ENCODE peak calls at places on chromosomes 16 and 17, in five cellular contexts. F is testis, D is psoas muscle, E is stomach, M is tibial artery. X is an unnamed sample.
A peak's percentile ranks its signal among the peaks of the same experiment; 100 is the strongest.

GRCh38 chr16:85019659-85020245 is 7.8 kb upstream of the KIAA0513 start:
- DNase-seq in D (peak; percentile 51), E (peak; percentile 90), F (peak; percentile 59), M (no peak), X (no peak)

GRCh38 chr16:75216127-75216526 is 2.7 kb upstream of the CTRB1 start:
- DNase-seq in E (no peak), F (no peak), M (no peak), D (no peak), X (no peak)

GRCh38 chr17:15892679-15893332 is 52.1 kb upstream of the ADORA2B start:
- DNase-seq in M (no peak), D (no peak), F (no peak), E (no peak), X (no peak)

GRCh38 chr17:17626151-17626805 is 34.8 kb upstream of the PEMT start:
- DNase-seq in M (no peak), F (no peak), D (no peak), E (no peak), X (no peak)

GRCh38 chr17:32523017-32523680 is 36.4 kb downstream of the CDK5R1 start:
- DNase-seq in E (no peak), F (no peak), D (no peak), M (peak; percentile 11), X (no peak)

GRCh38 chr17:71055128-71055527 is 885.8 kb downstream of the KCNJ2 start:
- DNase-seq in F (no peak), E (no peak), D (no peak), M (no peak), X (no peak)

GRCh38 chr17:7844292-7845154 is 10.3 kb upstream of the TMEM88 start:
- DNase-seq in F (peak; percentile 97), E (peak; percentile 92), M (peak; percentile 97), D (peak; percentile 90), X (peak; percentile 93)

GRCh38 chr17:72171703-72172670 is 51.2 kb downstream of the SOX9 start:
- DNase-seq in M (no peak), D (no peak), F (peak; percentile 70), E (no peak), X (no peak)

GRCh38 chr17:3385869-3386816 is at the start of gene OR3A2:
- DNase-seq in M (no peak), E (no peak), D (no peak), F (peak; percentile 68), X (no peak)

GRCh38 chr16:4358831-4359561 is 7.9 kb upstream of the PAM16 start:
- DNase-seq in M (peak; percentile 77), E (peak; percentile 76), D (peak; percentile 78), F (peak; percentile 71), X (peak; percentile 57)

GRCh38 chr17:59377410-59377809 is 46.0 kb downstream of the YPEL2 start:
- DNase-seq in M (peak; percentile 81), E (no peak), D (no peak), F (no peak), X (no peak)

GRCh38 chr16:57278494-57278893 is 6.0 kb downstream of the PLLP start:
- DNase-seq in E (no peak), D (no peak), M (no peak), F (no peak), X (no peak)

GRCh38 chr16:62596101-62596500 is 559.9 kb upstream of the CDH8 start:
- DNase-seq in M (no peak), D (no peak), F (no peak), E (no peak), X (no peak)

GRCh38 chr17:64491034-64491860 is 5.6 kb downstream of the POLG2 start:
- DNase-seq in D (no peak), M (no peak), F (no peak), E (no peak), X (no peak)

GRCh38 chr17:48541574-48542113 is 3.3 kb downstream of the HOXB2 start:
- DNase-seq in F (peak; percentile 43), E (no peak), M (no peak), D (peak; percentile 77), X (peak; percentile 56)

GRCh38 chr17:34606721-34607120 is 27.3 kb downstream of the TMEM132E start:
- DNase-seq in M (no peak), F (peak; percentile 35), D (no peak), E (no peak), X (no peak)

GRCh38 chr16:72666267-72666666 is 381.7 kb downstream of the ZFHX3 start:
- DNase-seq in D (no peak), F (no peak), E (no peak), M (no peak), X (no peak)

GRCh38 chr17:8707591-8708453 is 36.8 kb downstream of the CCDC42 start:
- DNase-seq in D (no peak), M (peak; percentile 69), E (no peak), F (no peak), X (no peak)

GRCh38 chr16:57165923-57166322 is 19.9 kb downstream of the PSME3IP1 start:
- DNase-seq in D (no peak), M (no peak), F (no peak), E (no peak), X (no peak)

GRCh38 chr17:68749742-68750562 is 148.8 kb upstream of the FAM20A start:
- DNase-seq in D (no peak), E (no peak), M (no peak), F (no peak), X (no peak)

GRCh38 chr17:58121925-58122324 is 26.3 kb upstream of the OR4D1 start:
- DNase-seq in E (no peak), M (no peak), D (no peak), F (no peak), X (no peak)

GRCh38 chr17:37818689-37819088 is 73.8 kb upstream of the HNF1B start:
- DNase-seq in D (no peak), E (peak; percentile 73), F (no peak), M (no peak), X (no peak)

GRCh38 chr16:80167657-80168056 is 373.1 kb upstream of the DYNLRB2 start:
- DNase-seq in F (no peak), D (no peak), M (no peak), E (no peak), X (no peak)

GRCh38 chr16:76182092-76182635 is 95.0 kb upstream of the CNTNAP4 start:
- DNase-seq in E (no peak), M (no peak), F (no peak), D (no peak), X (no peak)

GRCh38 chr16:86625029-86625428 is 46.7 kb downstream of the FOXL1 start:
- DNase-seq in F (no peak), D (no peak), E (no peak), M (no peak), X (no peak)

GRCh38 chr16:69745232-69745612 is 9.5 kb downstream of the NOB1 start:
- DNase-seq in F (no peak), M (no peak), E (no peak), D (no peak), X (no peak)
- H3K27ac ChIP-seq in F (no peak overlapping the region), M (no peak overlapping the region), E (no peak overlapping the region), D (no peak overlapping the region), X (no peak overlapping the region)

GRCh38 chr17:74748529-74749261 is at the start of gene NHERF1:
- DNase-seq in F (peak; percentile 95), E (peak; percentile 97), M (peak; percentile 97), D (peak; percentile 96), X (peak; percentile 97)
- TF ChIP-seq CTCF in F (no peak), E (no peak), M (no peak), D (no peak), X (no peak)

GRCh38 chr16:58636474-58636873 is 6.8 kb upstream of the CNOT1 start:
- DNase-seq in E (no peak), M (peak; percentile 13), F (no peak), D (no peak), X (no peak)

GRCh38 chr16:58638148-58639036 is 8.8 kb upstream of the CNOT1 start:
- DNase-seq in F (peak; percentile 66), M (peak; percentile 69), D (peak; percentile 31), E (peak; percentile 45), X (peak; percentile 21)

GRCh38 chr16:58635502-58635901 is 5.9 kb upstream of the CNOT1 start:
- DNase-seq in F (no peak), D (no peak), E (no peak), M (peak; percentile 1), X (no peak)

GRCh38 chr16:58629681-58630640 is at the start of gene CNOT1:
- DNase-seq in M (peak; percentile 100), D (peak; percentile 98), F (peak; percentile 98), E (peak; percentile 98), X (peak; percentile 98)

GRCh38 chr16:58634265-58634802 is 4.7 kb upstream of the CNOT1 start:
- DNase-seq in D (no peak), M (no peak), E (no peak), F (no peak), X (no peak)
- H3K9me3 ChIP-seq in D (no peaks in the 10 kb centered on the region), M (no peaks in the 10 kb centered on the region), E (no peaks in the 10 kb centered on the region), F (no peaks in the 10 kb centered on the region), X (no peaks in the 10 kb centered on the region)

DNA sequence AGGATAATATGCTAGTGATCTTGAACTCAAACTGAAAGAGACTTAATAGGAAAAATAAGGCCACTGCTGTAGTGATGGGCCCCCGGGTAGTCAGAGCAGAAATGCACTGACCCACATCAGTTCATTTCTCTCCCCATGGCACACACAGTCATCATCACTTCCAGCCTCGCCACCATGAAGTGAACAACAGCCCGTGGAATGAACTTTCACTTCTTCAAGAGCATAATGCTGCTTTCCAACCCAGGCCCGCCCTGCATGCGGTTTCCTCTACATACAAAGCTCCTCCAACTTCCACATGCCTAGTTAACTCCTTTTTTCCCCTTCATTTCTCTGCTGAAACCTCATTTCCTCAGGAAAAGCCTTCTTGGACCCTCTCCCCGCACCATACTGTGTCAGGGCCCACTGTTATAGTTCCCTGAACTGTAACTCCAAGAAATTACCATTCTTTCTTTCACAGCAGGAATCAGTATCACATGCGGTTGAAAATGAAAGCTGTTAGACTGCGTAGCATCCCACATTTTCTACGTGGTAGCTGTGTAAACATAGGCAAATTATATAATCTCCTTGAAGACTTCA is 65.8 kb upstream of the SMIM36 start:
- DNase-seq in M (no peak), F (peak; percentile 66), D (no peak), E (no peak), X (peak; percentile 72)
- H3K27ac ChIP-seq in M (peak overlapping the region; percentile 14), F (peak overlapping the region; percentile 71), D (peak overlapping the region; percentile 69), E (peak overlapping the region; percentile 79), X (peak overlapping the region; percentile 55)

DNA sequence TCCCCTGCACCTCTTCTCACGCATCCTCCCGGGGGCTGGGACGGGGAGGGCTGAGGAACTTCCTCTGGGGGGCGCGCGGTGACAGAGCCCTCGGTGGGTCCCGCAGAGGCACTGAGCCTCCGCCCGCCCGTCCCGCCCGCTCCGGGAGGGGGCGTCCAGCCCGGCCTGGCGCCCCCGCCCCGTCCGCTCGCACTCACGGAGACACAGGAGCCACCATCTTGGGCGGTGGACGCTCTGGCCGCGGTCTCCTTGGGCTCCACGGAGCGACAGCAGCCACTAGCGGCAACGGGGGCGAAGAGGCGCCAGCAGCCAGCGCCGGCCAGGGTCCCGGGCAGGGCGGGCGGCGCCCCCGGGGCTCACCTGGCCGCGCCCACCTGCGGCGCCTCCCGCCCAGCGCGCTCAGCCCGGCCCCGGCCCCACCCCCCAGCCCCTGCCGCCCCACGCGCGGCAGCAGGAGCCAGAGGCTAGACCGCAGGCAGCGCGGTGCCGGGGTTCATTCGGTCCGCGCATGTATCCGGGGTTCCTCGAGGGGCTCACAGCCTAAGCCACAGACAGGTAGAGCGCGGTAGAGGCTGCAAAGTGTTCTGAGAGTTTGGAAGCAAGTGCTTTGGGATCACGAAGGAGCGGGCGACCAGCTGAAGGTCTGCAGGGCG is at the start of gene C17orf113:
- DNase-seq in E (peak; percentile 62), D (peak; percentile 58), F (peak; percentile 62), M (no peak), X (peak; percentile 80)
- TF ChIP-seq CTCF in E (peak; percentile 5), D (peak; percentile 44), F (peak; percentile 28), M (no peak), X (peak; percentile 12)

X was measured in heart left ventricle.